ENCODE peak calls at places on chromosomes 6 and 20, in ten cellular contexts. One of them, this sample, is unnamed.

GRCh38 chr6:19999319-20000191 is 162.4 kb downstream of the ID4 start:
- DNase-seq in foreskin keratinocyte: peak
- DNase-seq in thoracic aorta: no peak
- DNase-seq in lower lobe of right lung: no peak
- DNase-seq in uterus: no peak
- DNase-seq in HCT116: peak
- DNase-seq in neural crest cell: no peak
- DNase-seq in GM12865: peak
- DNase-seq in breast epithelium: no peak
- DNase-seq in HFFc6: no peak
- DNase-seq in this sample: no peak

GRCh38 chr6:44304282-44305199 is 8.6 kb downstream of the AARS2 start:
- DNase-seq in foreskin keratinocyte: no peak
- DNase-seq in thoracic aorta: no peak
- DNase-seq in lower lobe of right lung: no peak
- DNase-seq in uterus: no peak
- DNase-seq in HCT116: peak
- DNase-seq in neural crest cell: peak
- DNase-seq in GM12865: peak
- DNase-seq in breast epithelium: no peak
- DNase-seq in HFFc6: peak
- DNase-seq in this sample: peak

GRCh38 chr6:156449128-156449527 is 328.1 kb upstream of the ARID1B start:
- DNase-seq in foreskin keratinocyte: peak
- DNase-seq in thoracic aorta: no peak
- DNase-seq in lower lobe of right lung: no peak
- DNase-seq in uterus: no peak
- DNase-seq in HCT116: no peak
- DNase-seq in neural crest cell: no peak
- DNase-seq in GM12865: no peak
- DNase-seq in breast epithelium: peak
- DNase-seq in HFFc6: no peak
- DNase-seq in this sample: no peak

GRCh38 chr6:132919028-132919427 is 104.7 kb downstream of the RPS12 start:
- DNase-seq in foreskin keratinocyte: no peak
- DNase-seq in thoracic aorta: no peak
- DNase-seq in lower lobe of right lung: no peak
- DNase-seq in uterus: no peak
- DNase-seq in HCT116: no peak
- DNase-seq in neural crest cell: no peak
- DNase-seq in GM12865: no peak
- DNase-seq in breast epithelium: no peak
- DNase-seq in HFFc6: no peak
- DNase-seq in this sample: no peak

GRCh38 chr6:158879180-158879579 is 60.0 kb upstream of the EZR start:
- DNase-seq in foreskin keratinocyte: peak
- DNase-seq in thoracic aorta: no peak
- DNase-seq in lower lobe of right lung: no peak
- DNase-seq in uterus: no peak
- DNase-seq in HCT116: no peak
- DNase-seq in neural crest cell: no peak
- DNase-seq in GM12865: peak
- DNase-seq in breast epithelium: no peak
- DNase-seq in HFFc6: peak
- DNase-seq in this sample: no peak

GRCh38 chr6:26195924-26196845 is 109.0 kb downstream of the HFE start:
- DNase-seq in foreskin keratinocyte: peak
- DNase-seq in thoracic aorta: no peak
- DNase-seq in lower lobe of right lung: no peak
- DNase-seq in uterus: no peak
- DNase-seq in HCT116: no peak
- DNase-seq in neural crest cell: peak
- DNase-seq in GM12865: peak
- DNase-seq in breast epithelium: no peak
- DNase-seq in HFFc6: peak
- DNase-seq in this sample: peak

GRCh38 chr6:79928478-79928998 is 18.8 kb downstream of the ELOVL4 start:
- DNase-seq in foreskin keratinocyte: no peak
- DNase-seq in thoracic aorta: no peak
- DNase-seq in lower lobe of right lung: no peak
- DNase-seq in uterus: no peak
- DNase-seq in HCT116: no peak
- DNase-seq in neural crest cell: no peak
- DNase-seq in GM12865: no peak
- DNase-seq in breast epithelium: no peak
- DNase-seq in HFFc6: no peak
- DNase-seq in this sample: no peak

GRCh38 chr6:30787954-30788353 is 43.6 kb upstream of the IER3 start:
- DNase-seq in foreskin keratinocyte: no peak
- DNase-seq in thoracic aorta: no peak
- DNase-seq in lower lobe of right lung: no peak
- DNase-seq in uterus: no peak
- DNase-seq in HCT116: no peak
- DNase-seq in neural crest cell: no peak
- DNase-seq in GM12865: no peak
- DNase-seq in breast epithelium: no peak
- DNase-seq in HFFc6: no peak
- DNase-seq in this sample: no peak

GRCh38 chr6:44176935-44177509 is 18.4 kb downstream of the CAPN11 start:
- DNase-seq in foreskin keratinocyte: no peak
- DNase-seq in thoracic aorta: no peak
- DNase-seq in lower lobe of right lung: no peak
- DNase-seq in uterus: no peak
- DNase-seq in HCT116: no peak
- DNase-seq in neural crest cell: no peak
- DNase-seq in GM12865: peak
- DNase-seq in breast epithelium: no peak
- DNase-seq in HFFc6: no peak
- DNase-seq in this sample: peak

GRCh38 chr20:48212806-48213509 is 427.7 kb upstream of the SULF2 start:
- DNase-seq in foreskin keratinocyte: no peak
- DNase-seq in thoracic aorta: no peak
- DNase-seq in lower lobe of right lung: no peak
- DNase-seq in uterus: no peak
- DNase-seq in HCT116: no peak
- DNase-seq in neural crest cell: no peak
- DNase-seq in GM12865: no peak
- DNase-seq in breast epithelium: no peak
- DNase-seq in HFFc6: no peak
- DNase-seq in this sample: no peak

GRCh38 chr6:106512048-106512957 is 117.0 kb downstream of the RTN4IP1 start:
- DNase-seq in foreskin keratinocyte: peak
- DNase-seq in thoracic aorta: no peak
- DNase-seq in lower lobe of right lung: peak
- DNase-seq in uterus: peak
- DNase-seq in HCT116: no peak
- DNase-seq in neural crest cell: peak
- DNase-seq in GM12865: peak
- DNase-seq in breast epithelium: peak
- DNase-seq in HFFc6: no peak
- DNase-seq in this sample: peak

GRCh38 chr6:121305957-121306607 is 28.2 kb downstream of the TBC1D32 start:
- DNase-seq in foreskin keratinocyte: peak
- DNase-seq in thoracic aorta: no peak
- DNase-seq in lower lobe of right lung: no peak
- DNase-seq in uterus: no peak
- DNase-seq in HCT116: peak
- DNase-seq in neural crest cell: no peak
- DNase-seq in GM12865: peak
- DNase-seq in breast epithelium: no peak
- DNase-seq in HFFc6: peak
- DNase-seq in this sample: no peak

GRCh38 chr6:15754035-15754705 is 91.3 kb upstream of the DTNBP1 start:
- DNase-seq in foreskin keratinocyte: peak
- DNase-seq in thoracic aorta: no peak
- DNase-seq in lower lobe of right lung: no peak
- DNase-seq in uterus: no peak
- DNase-seq in HCT116: no peak
- DNase-seq in neural crest cell: no peak
- DNase-seq in GM12865: no peak
- DNase-seq in breast epithelium: no peak
- DNase-seq in HFFc6: peak
- DNase-seq in this sample: no peak

GRCh38 chr6:15752820-15753219 is 90.0 kb upstream of the DTNBP1 start:
- DNase-seq in foreskin keratinocyte: no peak
- DNase-seq in thoracic aorta: no peak
- DNase-seq in lower lobe of right lung: no peak
- DNase-seq in uterus: no peak
- DNase-seq in HCT116: no peak
- DNase-seq in neural crest cell: no peak
- DNase-seq in GM12865: peak
- DNase-seq in breast epithelium: no peak
- DNase-seq in HFFc6: no peak
- DNase-seq in this sample: no peak

GRCh38 chr6:15758631-15759215 is 95.9 kb upstream of the DTNBP1 start:
- DNase-seq in foreskin keratinocyte: no peak
- DNase-seq in thoracic aorta: no peak
- DNase-seq in lower lobe of right lung: no peak
- DNase-seq in uterus: no peak
- DNase-seq in HCT116: no peak
- DNase-seq in neural crest cell: no peak
- DNase-seq in GM12865: no peak
- DNase-seq in breast epithelium: no peak
- DNase-seq in HFFc6: no peak
- DNase-seq in this sample: no peak

GRCh38 chr6:15754706-15755079 is 91.9 kb upstream of the DTNBP1 start:
- DNase-seq in foreskin keratinocyte: no peak
- DNase-seq in thoracic aorta: no peak
- DNase-seq in lower lobe of right lung: no peak
- DNase-seq in uterus: no peak
- DNase-seq in HCT116: no peak
- DNase-seq in neural crest cell: no peak
- DNase-seq in GM12865: no peak
- DNase-seq in breast epithelium: no peak
- DNase-seq in HFFc6: no peak
- DNase-seq in this sample: no peak

DNA sequence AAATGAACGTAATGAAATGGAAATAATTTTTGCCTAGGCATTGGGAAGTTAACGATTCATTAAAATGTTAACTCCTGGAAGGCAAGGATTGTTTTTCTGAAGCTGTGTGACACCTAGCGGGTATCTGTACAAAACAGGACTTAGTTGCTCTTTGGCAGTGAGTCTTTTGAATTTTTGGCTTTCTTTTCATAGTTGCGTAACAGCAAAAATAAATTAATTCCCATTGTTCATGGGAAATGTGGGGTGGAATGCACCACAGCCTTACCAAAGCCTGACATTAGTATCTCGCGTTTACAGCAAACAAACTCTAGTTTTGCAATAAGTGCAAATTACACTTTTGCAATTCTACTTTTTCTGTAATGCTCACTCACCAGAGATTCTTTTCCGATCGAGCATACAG is 92.7 kb upstream of the DTNBP1 start:
- DNase-seq in foreskin keratinocyte: no peak
- DNase-seq in thoracic aorta: no peak
- DNase-seq in lower lobe of right lung: no peak
- DNase-seq in uterus: no peak
- DNase-seq in HCT116: no peak
- DNase-seq in neural crest cell: no peak
- DNase-seq in GM12865: no peak
- DNase-seq in breast epithelium: no peak
- DNase-seq in HFFc6: no peak
- DNase-seq in this sample: no peak
- TF ChIP-seq CTCF in foreskin keratinocyte: peak
- TF ChIP-seq CTCF in thoracic aorta: no peak
- TF ChIP-seq CTCF in lower lobe of right lung: no peak
- TF ChIP-seq CTCF in uterus: no peak
- TF ChIP-seq CTCF in HCT116: no peak
- TF ChIP-seq CTCF in neural crest cell: no peak
- TF ChIP-seq CTCF in GM12865: no peak
- TF ChIP-seq CTCF in breast epithelium: no peak
- TF ChIP-seq CTCF in HFFc6: no peak
- TF ChIP-seq CTCF in this sample: no peak

GRCh38 chr6:97586344-97586743 is 303.3 kb upstream of the MMS22L start:
- DNase-seq in foreskin keratinocyte: peak
- DNase-seq in thoracic aorta: no peak
- DNase-seq in lower lobe of right lung: no peak
- DNase-seq in uterus: no peak
- DNase-seq in HCT116: no peak
- DNase-seq in neural crest cell: no peak
- DNase-seq in GM12865: peak
- DNase-seq in breast epithelium: no peak
- DNase-seq in HFFc6: no peak
- DNase-seq in this sample: no peak
- TF ChIP-seq CTCF in foreskin keratinocyte: peak
- TF ChIP-seq CTCF in thoracic aorta: no peak
- TF ChIP-seq CTCF in lower lobe of right lung: no peak
- TF ChIP-seq CTCF in uterus: no peak
- TF ChIP-seq CTCF in HCT116: peak
- TF ChIP-seq CTCF in neural crest cell: peak
- TF ChIP-seq CTCF in GM12865: no peak
- TF ChIP-seq CTCF in breast epithelium: no peak
- TF ChIP-seq CTCF in HFFc6: no peak
- TF ChIP-seq CTCF in this sample: no peak

GRCh38 chr6:100823041-100823440 is 58.1 kb downstream of the ASCC3 start:
- DNase-seq in foreskin keratinocyte: no peak
- DNase-seq in thoracic aorta: no peak
- DNase-seq in lower lobe of right lung: no peak
- DNase-seq in uterus: no peak
- DNase-seq in HCT116: no peak
- DNase-seq in neural crest cell: no peak
- DNase-seq in GM12865: no peak
- DNase-seq in breast epithelium: no peak
- DNase-seq in HFFc6: no peak
- DNase-seq in this sample: no peak

GRCh38 chr6:100818066-100818465 is 63.1 kb downstream of the ASCC3 start:
- DNase-seq in foreskin keratinocyte: no peak
- DNase-seq in thoracic aorta: no peak
- DNase-seq in lower lobe of right lung: no peak
- DNase-seq in uterus: no peak
- DNase-seq in HCT116: no peak
- DNase-seq in neural crest cell: no peak
- DNase-seq in GM12865: no peak
- DNase-seq in breast epithelium: no peak
- DNase-seq in HFFc6: no peak
- DNase-seq in this sample: no peak
- TF ChIP-seq CTCF in foreskin keratinocyte: no peak
- TF ChIP-seq CTCF in thoracic aorta: no peak
- TF ChIP-seq CTCF in lower lobe of right lung: no peak
- TF ChIP-seq CTCF in uterus: no peak
- TF ChIP-seq CTCF in HCT116: no peak
- TF ChIP-seq CTCF in neural crest cell: no peak
- TF ChIP-seq CTCF in GM12865: no peak
- TF ChIP-seq CTCF in breast epithelium: no peak
- TF ChIP-seq CTCF in HFFc6: no peak
- TF ChIP-seq CTCF in this sample: no peak

DNA sequence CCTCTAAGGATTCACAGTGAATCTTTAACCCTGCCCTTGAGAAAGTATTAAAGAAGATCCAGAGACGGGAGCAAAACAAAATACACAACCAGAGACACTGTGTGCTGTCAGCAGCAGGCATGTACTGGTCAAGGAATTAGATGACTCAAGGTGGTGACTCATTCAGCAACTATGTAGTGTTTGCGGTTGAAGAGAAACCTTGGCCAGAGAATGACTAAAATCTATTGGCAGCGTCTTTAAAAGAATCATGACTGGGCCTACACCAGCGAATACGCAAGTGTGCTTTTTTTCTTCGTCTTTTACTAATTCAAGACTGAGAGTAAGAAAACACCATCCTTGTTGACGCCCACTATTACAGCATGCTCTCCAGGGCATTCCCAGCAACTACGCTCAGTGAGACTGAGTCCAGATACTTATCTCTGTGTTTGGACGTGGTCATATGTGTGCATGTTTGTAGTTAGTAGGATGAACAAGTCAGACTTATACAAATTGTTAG is 72.4 kb upstream of the BACH2 start:
- DNase-seq in foreskin keratinocyte: peak
- DNase-seq in thoracic aorta: peak
- DNase-seq in lower lobe of right lung: no peak
- DNase-seq in uterus: peak
- DNase-seq in HCT116: peak
- DNase-seq in neural crest cell: no peak
- DNase-seq in GM12865: peak
- DNase-seq in breast epithelium: peak
- DNase-seq in HFFc6: peak
- DNase-seq in this sample: no peak
- TF ChIP-seq CTCF in foreskin keratinocyte: peak
- TF ChIP-seq CTCF in thoracic aorta: no peak
- TF ChIP-seq CTCF in lower lobe of right lung: no peak
- TF ChIP-seq CTCF in uterus: no peak
- TF ChIP-seq CTCF in HCT116: no peak
- TF ChIP-seq CTCF in neural crest cell: no peak
- TF ChIP-seq CTCF in GM12865: no peak
- TF ChIP-seq CTCF in breast epithelium: no peak
- TF ChIP-seq CTCF in HFFc6: no peak
- TF ChIP-seq CTCF in this sample: no peak